ENCODE peak calls at places on chromosomes 16 and 17, in ten cellular contexts. D is RPMI8226; C is substantia nigra; S is effector memory CD8-positive, alpha-beta T cell; Q is non-pigmented ciliary epithelial cell; R is fibroblast of pulmonary artery; O is NCI-H1436; B is activated T-helper 1 cell treated with anti-CD3 and anti-CD28 coated beads, Interleukin-12 subunit alpha, Interleukin-12 subunit beta, Interleukin-2, Interleukin-4 antibody, amounts not matched to agents 30 ng/mL and 10 ng/mL and 1 ng/mL, durations not matched to agents 14 hours and 24 hours and 36 hours; F is HEK293T; V is AG09309. P is an unnamed sample.
A peak's percentile ranks its signal among the peaks of the same experiment; 100 is the strongest.

GRCh38 chr17:72166040-72166439 is 45.2 kb downstream of the SOX9 start:
- DNase-seq in C (peak; percentile 19), D (no peak), Q (no peak), O (no peak), V (no peak), R (no peak), B (no peak), S (no peak), F (no peak), P (no peak)

GRCh38 chr17:66943484-66943883 is 21.0 kb upstream of the CACNG4 start:
- DNase-seq in S (no peak), F (no peak), D (no peak), B (no peak), R (no peak), V (no peak), O (no peak), Q (no peak), C (no peak), P (no peak)

GRCh38 chr17:57138030-57138911 is 53.2 kb downstream of the AKAP1 start:
- DNase-seq in F (no peak), D (no peak), B (no peak), C (no peak), Q (no peak), O (no peak), S (no peak), R (no peak), V (no peak), P (no peak)

GRCh38 chr17:17845046-17845775 is 8.4 kb upstream of the SREBF1 start:
- DNase-seq in D (peak; percentile 42), C (no peak), O (no peak), B (no peak), V (no peak), F (no peak), Q (no peak), R (no peak), S (no peak), P (peak; percentile 28)

GRCh38 chr16:80208015-80208414 is 332.8 kb upstream of the DYNLRB2 start:
- DNase-seq in O (no peak), C (no peak), B (no peak), S (no peak), V (no peak), R (no peak), Q (no peak), D (no peak), F (no peak), P (peak; percentile 39)

GRCh38 chr17:77106874-77107358 is 33.9 kb upstream of the SEC14L1 start:
- DNase-seq in F (no peak), S (peak; percentile 30), V (no peak), Q (no peak), C (no peak), D (no peak), O (peak; percentile 96), R (no peak), B (no peak), P (peak; percentile 7)

GRCh38 chr17:31444026-31444425 is 52.6 kb downstream of the RAB11FIP4 start:
- DNase-seq in O (no peak), V (no peak), C (no peak), S (no peak), Q (no peak), D (no peak), F (no peak), B (no peak), R (no peak), P (no peak)

GRCh38 chr16:12245088-12245922 is 268.8 kb downstream of the SNX29 start:
- DNase-seq in S (no peak), O (no peak), D (no peak), V (no peak), R (no peak), B (no peak), C (no peak), F (no peak), Q (no peak), P (peak; percentile 60)

GRCh38 chr16:11413907-11414595 is 68.8 kb downstream of the RMI2 start:
- DNase-seq in R (no peak), F (no peak), V (no peak), C (no peak), B (no peak), Q (no peak), S (no peak), D (no peak), O (no peak), P (no peak)

GRCh38 chr16:3195975-3196374 is 8.0 kb downstream of the OR1F1 start:
- DNase-seq in D (no peak), R (no peak), F (no peak), V (no peak), S (no peak), Q (no peak), O (no peak), C (no peak), B (no peak), P (no peak)

GRCh38 chr17:66819466-66819865 is 15.5 kb upstream of the CACNG5 start:
- DNase-seq in S (no peak), O (no peak), V (no peak), C (no peak), F (no peak), D (no peak), R (no peak), B (no peak), Q (no peak), P (no peak)

GRCh38 chr17:78947235-78948153 is 22.3 kb upstream of the TIMP2 start:
- DNase-seq in C (no peak), R (no peak), O (no peak), V (no peak), Q (no peak), D (no peak), B (no peak), F (no peak), S (no peak), P (no peak)

GRCh38 chr17:8555062-8555461 is 75.5 kb downstream of the MYH10 start:
- DNase-seq in O (no peak), Q (no peak), F (no peak), B (no peak), D (no peak), S (no peak), V (no peak), R (no peak), C (no peak), P (no peak)

GRCh38 chr17:32970281-32970680 is 21.4 kb upstream of the SPACA3 start:
- DNase-seq in R (peak; percentile 6), S (no peak), V (peak; percentile 77), D (no peak), F (no peak), C (no peak), Q (no peak), O (no peak), B (no peak), P (no peak)

GRCh38 chr17:30095507-30096244 is 20.9 kb upstream of the NSRP1 start:
- DNase-seq in Q (no peak), V (peak; percentile 49), F (peak; percentile 33), D (peak; percentile 58), R (peak; percentile 85), O (peak; percentile 35), S (no peak), C (no peak), B (no peak), P (no peak)

GRCh38 chr17:77037943-77038342 is 102.8 kb upstream of the SEC14L1 start:
- DNase-seq in R (no peak), C (no peak), V (no peak), B (no peak), F (no peak), O (no peak), Q (no peak), D (no peak), S (no peak), P (no peak)

GRCh38 chr17:5874486-5874885 is 195.7 kb upstream of the WSCD1 start:
- DNase-seq in R (no peak), Q (no peak), B (no peak), V (no peak), O (no peak), C (peak; percentile 9), D (no peak), F (no peak), S (no peak), P (no peak)

P was measured in DMS79 treated with DMSO at 0.1 percent for 48 hours.